ENCODE peak calls at places on chromosomes 6 and 20, in five cellular contexts. O is AG04449, E is foreskin keratinocyte, Q is GM23338, N is GM06990. Z is an unnamed sample.

GRCh38 chr6:14072084-14072483 is 45.5 kb upstream of the CD83 start:
- DNase-seq in O (no peak), E (no peak), Q (no peak), N (no peak), Z (peak)

GRCh38 chr6:34414999-34415858 is 10.6 kb downstream of the RPS10 start:
- DNase-seq in O (no peak), E (no peak), Q (peak), N (no peak), Z (peak)

GRCh38 chr20:61599061-61599930 is 347.2 kb downstream of the CDH4 start:
- DNase-seq in O (no peak), E (no peak), Q (peak), N (no peak), Z (no peak)

GRCh38 chr6:25295651-25296050 is 16.5 kb downstream of the CARMIL1 start:
- DNase-seq in O (no peak), E (no peak), Q (no peak), N (no peak), Z (no peak)

GRCh38 chr6:90458353-90459224 is 128.3 kb downstream of the MAP3K7 start:
- DNase-seq in O (no peak), E (no peak), Q (no peak), N (no peak), Z (no peak)

GRCh38 chr6:163309491-163310026 is 105.0 kb upstream of the QKI start:
- DNase-seq in O (no peak), E (peak), Q (no peak), N (no peak), Z (peak)

GRCh38 chr20:341682-342081 is 5.2 kb upstream of the NRSN2 start:
- DNase-seq in O (no peak), E (peak), Q (no peak), N (no peak), Z (peak)

GRCh38 chr20:20821496-20822260 is 109.2 kb upstream of the RALGAPA2 start:
- DNase-seq in O (no peak), E (no peak), Q (peak), N (no peak), Z (no peak)

GRCh38 chr6:21596379-21597242 is 3.1 kb downstream of the SOX4 start:
- DNase-seq in O (no peak), E (no peak), Q (peak), N (peak), Z (peak)

GRCh38 chr20:47314647-47315338 is 41.7 kb downstream of the ZMYND8 start:
- DNase-seq in O (no peak), E (no peak), Q (no peak), N (no peak), Z (no peak)

GRCh38 chr6:155088856-155089255 is 93.7 kb downstream of the TIAM2 start:
- DNase-seq in O (no peak), E (no peak), Q (no peak), N (no peak), Z (no peak)

GRCh38 chr6:112920994-112921393 is 573.9 kb downstream of the RFPL4B start:
- DNase-seq in O (no peak), E (no peak), Q (no peak), N (no peak), Z (no peak)

GRCh38 chr6:34486106-34486740 is 20.3 kb downstream of the PACSIN1 start:
- DNase-seq in O (no peak), E (no peak), Q (no peak), N (no peak), Z (no peak)

GRCh38 chr20:14576478-14576877 is 239.1 kb upstream of the FLRT3 start:
- DNase-seq in O (no peak), E (no peak), Q (no peak), N (no peak), Z (no peak)

GRCh38 chr6:41743406-41744235 is 3.6 kb downstream of the PGC start:
- DNase-seq in O (no peak), E (no peak), Q (no peak), N (no peak), Z (no peak)

GRCh38 chr6:68059894-68060293 is 575.2 kb upstream of the ADGRB3 start:
- DNase-seq in O (no peak), E (no peak), Q (no peak), N (peak), Z (peak)

GRCh38 chr6:135163440-135163738 is 17.7 kb upstream of the MYB start:
- DNase-seq in O (no peak), E (no peak), Q (no peak), N (peak), Z (no peak)

GRCh38 chr6:150005761-150006651 is 19.3 kb downstream of the RAET1L start:
- DNase-seq in O (no peak), E (no peak), Q (no peak), N (no peak), Z (no peak)

GRCh38 chr6:79234150-79235022 is at the start of gene HMGN3:
- DNase-seq in O (peak), E (peak), Q (peak), N (peak), Z (peak)
- TF ChIP-seq CTCF in O (peak), E (peak), Q (no peak), N (no peak), Z (no peak)

GRCh38 chr20:43983359-43983758 is 68.7 kb downstream of the TOX2 start:
- DNase-seq in O (no peak), E (no peak), Q (peak), N (no peak), Z (no peak)
- TF ChIP-seq CTCF in O (peak), E (peak), Q (peak), N (peak), Z (peak)

GRCh38 chr6:7681449-7681848 is 44.5 kb upstream of the BMP6 start:
- DNase-seq in O (no peak), E (no peak), Q (no peak), N (no peak), Z (no peak)

GRCh38 chr6:7684843-7685242 is 41.1 kb upstream of the BMP6 start:
- DNase-seq in O (no peak), E (no peak), Q (peak), N (no peak), Z (no peak)

GRCh38 chr6:7677229-7677628 is 48.7 kb upstream of the BMP6 start:
- DNase-seq in O (no peak), E (no peak), Q (no peak), N (no peak), Z (no peak)

GRCh38 chr6:7684076-7684475 is 41.8 kb upstream of the BMP6 start:
- DNase-seq in O (no peak), E (no peak), Q (no peak), N (no peak), Z (no peak)

DNA sequence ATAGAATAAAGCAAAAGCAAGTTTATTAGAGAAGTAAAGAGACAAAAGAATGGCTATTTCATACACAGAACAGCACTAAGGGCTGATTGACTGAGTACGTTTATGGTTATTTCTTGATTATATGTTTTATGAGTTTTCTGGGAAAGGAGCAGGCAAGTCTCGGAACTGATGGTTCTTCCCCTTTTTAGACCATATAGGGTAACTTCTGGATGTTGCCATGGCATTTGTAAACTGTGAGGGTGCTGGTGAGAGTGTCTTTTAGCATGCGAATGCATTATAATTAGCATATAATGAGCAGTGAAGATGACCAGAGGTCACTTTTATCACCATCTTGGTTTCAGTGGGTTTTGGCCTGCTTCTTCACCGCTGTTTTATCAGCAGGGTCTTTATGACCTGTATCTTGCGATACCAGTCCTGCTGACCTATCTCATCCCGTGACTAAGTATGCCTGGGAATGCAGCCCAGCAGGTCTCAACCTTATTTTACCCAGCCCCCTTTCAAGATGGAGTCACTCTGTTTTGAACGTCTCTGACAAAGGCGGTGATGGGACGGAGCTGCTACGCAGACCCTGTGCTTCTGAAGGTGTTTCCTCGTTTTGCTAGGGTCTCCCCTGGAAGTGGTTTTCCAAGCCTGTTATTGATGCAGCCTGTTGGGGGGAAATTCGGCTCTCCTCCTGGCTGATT is 45.4 kb upstream of the BMP6 start:
- DNase-seq in O (no peak), E (no peak), Q (peak), N (no peak), Z (no peak)
- TF ChIP-seq CTCF in O (no peak), E (no peak), Q (no peak), N (no peak), Z (no peak)

GRCh38 chr6:55445648-55446204 is 118.5 kb downstream of the GFRAL start:
- DNase-seq in O (no peak), E (no peak), Q (peak), N (peak), Z (peak)
- TF ChIP-seq CTCF in O (peak), E (peak), Q (peak), N (peak), Z (peak)

GRCh38 chr20:63370623-63371176 is 9.6 kb upstream of the CHRNA4 start:
- DNase-seq in O (no peak), E (no peak), Q (no peak), N (no peak), Z (no peak)

GRCh38 chr20:63371346-63371865 is 10.3 kb upstream of the CHRNA4 start:
- DNase-seq in O (no peak), E (no peak), Q (no peak), N (no peak), Z (no peak)

GRCh38 chr20:63369024-63369530 is 7.9 kb upstream of the CHRNA4 start:
- DNase-seq in O (no peak), E (no peak), Q (no peak), N (no peak), Z (no peak)

GRCh38 chr20:63368151-63368550 is 7.0 kb upstream of the CHRNA4 start:
- DNase-seq in O (no peak), E (no peak), Q (no peak), N (no peak), Z (no peak)

GRCh38 chr20:63369724-63370622 is 8.8 kb upstream of the CHRNA4 start:
- DNase-seq in O (no peak), E (no peak), Q (peak), N (no peak), Z (no peak)
- TF ChIP-seq CTCF in O (no peak), E (no peak), Q (peak), N (no peak), Z (no peak)

GRCh38 chr6:32967151-32968091 is 973 bp upstream of the BRD2 start:
- DNase-seq in O (no peak), E (no peak), Q (peak), N (no peak), Z (peak)
- TF ChIP-seq CTCF in O (peak), E (peak), Q (no peak), N (peak), Z (peak)

GRCh38 chr20:50777373-50777772 is 17.5 kb upstream of the BCAS4 start:
- DNase-seq in O (no peak), E (no peak), Q (no peak), N (no peak), Z (no peak)

GRCh38 chr20:50774515-50774914 is 20.3 kb upstream of the BCAS4 start:
- DNase-seq in O (no peak), E (no peak), Q (no peak), N (no peak), Z (no peak)

GRCh38 chr20:50772418-50773185 is 22.3 kb upstream of the BCAS4 start:
- DNase-seq in O (no peak), E (no peak), Q (no peak), N (no peak), Z (no peak)

GRCh38 chr20:50776122-50776795 is 18.6 kb upstream of the BCAS4 start:
- DNase-seq in O (no peak), E (no peak), Q (no peak), N (no peak), Z (no peak)
- TF ChIP-seq CTCF in O (no peak), E (no peak), Q (no peak), N (no peak), Z (no peak)

GRCh38 chr6:167985205-167985604 is 12.3 kb upstream of the KIF25 start:
- DNase-seq in O (no peak), E (no peak), Q (no peak), N (no peak), Z (no peak)

GRCh38 chr6:167988945-167989841 is 8.3 kb upstream of the KIF25 start:
- DNase-seq in O (no peak), E (no peak), Q (no peak), N (no peak), Z (no peak)

GRCh38 chr6:167985911-167986595 is 11.4 kb upstream of the KIF25 start:
- DNase-seq in O (no peak), E (no peak), Q (no peak), N (no peak), Z (no peak)

GRCh38 chr6:167987811-167988495 is 9.5 kb upstream of the KIF25 start:
- DNase-seq in O (no peak), E (no peak), Q (no peak), N (no peak), Z (no peak)

DNA sequence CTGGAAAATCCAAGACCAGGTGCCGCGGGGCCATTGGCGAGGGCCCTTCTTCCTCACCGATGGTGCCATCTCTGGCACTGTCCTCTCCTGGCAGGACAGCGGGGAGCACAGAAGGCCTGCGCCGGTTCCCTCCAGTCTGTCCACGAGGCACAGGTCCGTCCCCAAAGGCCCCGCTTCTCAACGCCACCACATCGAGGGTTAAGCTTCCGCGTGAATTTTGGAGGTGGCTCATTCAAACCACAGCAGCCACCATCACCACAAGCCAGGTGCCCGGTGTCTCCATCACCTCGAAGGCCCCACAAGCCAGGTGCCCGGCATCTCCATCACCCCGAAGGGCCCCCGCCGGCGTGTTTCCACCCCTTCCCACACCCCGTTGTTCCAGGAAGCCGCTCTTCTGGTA is 10.1 kb upstream of the KIF25 start:
- DNase-seq in O (no peak), E (no peak), Q (no peak), N (no peak), Z (no peak)
- TF ChIP-seq CTCF in O (no peak), E (no peak), Q (no peak), N (no peak), Z (no peak)